ENCODE peak calls at places on chromosome X, in six cellular contexts. I, G, M, F, N and X are unnamed samples.

GRCh38 chrX:107878106-107878505 is 52.4 kb downstream of the MID2 start:
- DNase-seq in I (no peak), G (no peak), M (no peak), F (no peak), N (no peak), X (no peak)

GRCh38 chrX:72280210-72280882 is 3.3 kb upstream of the RPS4X start:
- DNase-seq in I (no peak), G (peak; percentile 74), M (peak; percentile 80), F (no peak), N (no peak), X (no peak)

GRCh38 chrX:131747173-131747572 is 203.3 kb downstream of the OR13H1 start:
- DNase-seq in I (peak; percentile 77), G (peak; percentile 88), M (no peak), F (peak; percentile 89), N (peak; percentile 85), X (no peak)

GRCh38 chrX:111648802-111649201 is 32.2 kb upstream of the ALG13 start:
- DNase-seq in I (no peak), G (no peak), M (no peak), F (no peak), N (no peak), X (no peak)

GRCh38 chrX:18810416-18810815 is 103.0 kb downstream of the PPEF1 start:
- DNase-seq in I (no peak), G (no peak), M (no peak), F (no peak), N (no peak), X (no peak)

GRCh38 chrX:47936224-47936939 is 67.4 kb downstream of the ZNF182 start:
- DNase-seq in I (peak; percentile 5), G (no peak), M (no peak), F (no peak), N (no peak), X (peak; percentile 15)

GRCh38 chrX:124401696-124402095 is 55.3 kb downstream of the SH2D1A start:
- DNase-seq in I (no peak), G (no peak), M (no peak), F (no peak), N (peak; percentile 16), X (no peak)

GRCh38 chrX:129678176-129678880 is 23.6 kb upstream of the APLN start:
- DNase-seq in I (peak; percentile 51), G (no peak), M (peak; percentile 62), F (no peak), N (peak; percentile 77), X (peak; percentile 29)

GRCh38 chrX:94041881-94042280 is 367.9 kb downstream of the FAM133A start:
- DNase-seq in I (no peak), G (no peak), M (no peak), F (no peak), N (no peak), X (no peak)

DNA sequence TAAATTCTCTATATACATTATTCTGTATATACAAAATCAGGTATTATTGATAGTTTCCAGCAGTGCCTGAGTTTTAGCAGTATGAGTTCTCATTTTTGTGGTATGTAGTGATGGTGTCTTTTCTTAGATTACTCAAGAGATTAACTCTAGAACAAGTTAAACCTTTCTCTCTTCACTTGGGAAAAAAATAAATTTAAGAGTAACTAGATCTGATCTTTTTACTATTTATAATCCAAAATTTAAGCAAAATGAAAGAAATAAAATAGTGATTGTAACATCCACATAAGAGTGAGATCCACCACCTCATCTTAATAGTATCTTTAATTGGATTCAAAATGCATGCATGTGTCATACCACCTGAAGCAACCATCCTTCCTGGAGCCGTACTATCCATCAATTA is 124.1 kb upstream of the DDX3X start:
- DNase-seq in I (no peak), G (no peak), M (no peak), F (no peak), N (no peak), X (no peak)
- H3K4me3 ChIP-seq in I (no peak overlapping the region), G (no peak overlapping the region), M (no peak overlapping the region), F (no peak overlapping the region), N (no peak overlapping the region), X (no peak overlapping the region)

DNA sequence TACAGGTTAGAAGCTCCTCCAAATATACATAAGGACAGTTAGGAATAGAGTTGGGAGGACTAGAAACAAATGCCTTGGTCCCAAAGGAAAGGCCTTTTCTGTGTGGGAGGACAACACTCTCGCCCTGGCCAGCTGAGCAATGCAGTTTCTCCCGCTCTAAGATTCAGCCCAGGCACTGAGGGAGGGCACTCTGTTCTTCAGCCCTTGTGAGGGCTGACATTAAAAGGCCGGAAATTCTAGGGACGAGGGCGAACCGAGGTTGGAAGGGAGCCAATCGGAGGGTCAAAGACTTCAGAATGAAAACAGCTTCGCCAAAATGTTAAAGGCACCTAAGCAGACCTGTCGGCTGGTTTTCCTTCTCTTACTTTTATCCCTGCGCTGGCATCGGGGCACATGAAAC is 2.9 kb upstream of the PTCHD1 start:
- DNase-seq in I (no peak), G (no peak), M (no peak), F (no peak), N (no peak), X (no peak)
- H3K4me3 ChIP-seq in I (no peak overlapping the region), G (no peak overlapping the region), M (no peak overlapping the region), F (no peak overlapping the region), N (no peak overlapping the region), X (no peak overlapping the region)

DNA sequence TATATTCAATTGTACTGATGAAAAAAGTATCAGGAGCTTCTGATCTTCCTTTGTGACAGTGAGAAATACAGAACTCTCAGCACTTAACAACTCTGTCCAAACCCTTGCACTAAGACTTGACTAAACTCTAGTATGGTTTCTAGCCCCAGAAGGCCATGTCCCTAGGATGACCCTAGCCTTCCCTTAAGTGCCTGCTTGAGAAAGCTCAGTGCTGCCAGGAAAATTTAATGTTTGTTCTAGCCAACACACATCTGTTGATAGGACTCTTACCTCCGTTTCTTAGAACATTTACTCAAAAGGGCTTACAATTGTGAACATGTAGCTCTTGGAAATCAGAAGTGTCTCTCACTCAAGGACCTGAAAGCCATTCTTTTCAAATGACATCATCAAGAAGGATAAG is 1055.2 kb upstream of the FTHL17 start:
- DNase-seq in I (no peak), G (no peak), M (no peak), F (no peak), N (no peak), X (no peak)
- H3K4me3 ChIP-seq in I (no peak overlapping the region), G (no peak overlapping the region), M (no peak overlapping the region), F (no peak overlapping the region), N (no peak overlapping the region), X (no peak overlapping the region)

DNA sequence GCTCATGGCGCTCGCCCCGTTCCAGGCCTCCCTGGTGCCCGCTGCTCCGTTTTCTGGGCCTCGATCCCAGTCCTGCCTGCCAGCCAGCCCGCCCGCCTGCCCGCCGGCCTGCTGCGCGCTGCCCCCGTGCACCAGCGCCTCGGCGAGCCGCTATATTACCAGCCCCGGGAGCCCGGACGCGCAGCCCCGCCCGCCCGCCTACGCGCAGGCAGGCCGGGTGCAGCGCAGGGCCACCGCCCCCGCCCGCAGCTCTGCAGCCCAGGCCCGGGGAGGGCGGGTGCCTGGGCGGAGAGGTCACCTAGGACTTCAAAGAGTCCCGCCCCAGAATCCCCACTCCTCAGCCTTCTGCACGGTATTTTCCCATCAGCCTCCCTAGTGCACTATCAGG is at the start of gene MAOB:
- DNase-seq in I (peak; percentile 1), G (peak; percentile 2), M (peak; percentile 35), F (peak; percentile 28), N (peak; percentile 50), X (no peak)
- H3K4me3 ChIP-seq in I (no peak within 1 kb of the TSS), G (peak within 1 kb of the TSS; percentile 20), M (peak within 1 kb of the TSS; percentile 18), F (peak within 1 kb of the TSS; percentile 17), N (no peak within 1 kb of the TSS), X (no peak within 1 kb of the TSS)